ENCODE peak calls at places on chromosome 21, in six cellular contexts. One of them, this sample, is unnamed.

GRCh38 chr21:35994605-35995004 is 65.7 kb downstream of the SETD4 start:
- DNase-seq in K562: no peak
- DNase-seq in GM12878: no peak
- DNase-seq in A549: no peak
- DNase-seq in endothelial cell of umbilical vein: no peak
- DNase-seq in HepG2: no peak
- DNase-seq in this sample: no peak

GRCh38 chr21:44757731-44758130 is 43.9 kb downstream of the UBE2G2 start:
- DNase-seq in K562: no peak
- DNase-seq in GM12878: no peak
- DNase-seq in A549: no peak
- DNase-seq in endothelial cell of umbilical vein: no peak
- DNase-seq in HepG2: no peak
- DNase-seq in this sample: no peak

GRCh38 chr21:45436371-45437040 is 31.5 kb downstream of the COL18A1 start:
- DNase-seq in K562: no peak
- DNase-seq in GM12878: no peak
- DNase-seq in A549: no peak
- DNase-seq in endothelial cell of umbilical vein: no peak
- DNase-seq in HepG2: no peak
- DNase-seq in this sample: no peak

GRCh38 chr21:46084041-46084561 is 13.8 kb upstream of the COL6A2 start:
- DNase-seq in K562: no peak
- DNase-seq in GM12878: no peak
- DNase-seq in A549: no peak
- DNase-seq in endothelial cell of umbilical vein: no peak
- DNase-seq in HepG2: no peak
- DNase-seq in this sample: no peak

GRCh38 chr21:41767606-41768370 is 936 bp upstream of the RIPK4 start:
- DNase-seq in K562: no peak
- DNase-seq in GM12878: no peak
- DNase-seq in A549: no peak
- DNase-seq in endothelial cell of umbilical vein: no peak
- DNase-seq in HepG2: no peak
- DNase-seq in this sample: no peak

GRCh38 chr21:35652196-35652595 is 408.1 kb downstream of the SETD4 start:
- DNase-seq in K562: no peak
- DNase-seq in GM12878: no peak
- DNase-seq in A549: no peak
- DNase-seq in endothelial cell of umbilical vein: no peak
- DNase-seq in HepG2: no peak
- DNase-seq in this sample: no peak

GRCh38 chr21:45466330-45467220 is 61.6 kb downstream of the COL18A1 start:
- DNase-seq in K562: no peak
- DNase-seq in GM12878: no peak
- DNase-seq in A549: no peak
- DNase-seq in endothelial cell of umbilical vein: no peak
- DNase-seq in HepG2: no peak
- DNase-seq in this sample: no peak

GRCh38 chr21:41011968-41012367 is 156.0 kb upstream of the BACE2 start:
- DNase-seq in K562: no peak
- DNase-seq in GM12878: no peak
- DNase-seq in A549: no peak
- DNase-seq in endothelial cell of umbilical vein: no peak
- DNase-seq in HepG2: no peak
- DNase-seq in this sample: no peak

GRCh38 chr21:16285646-16286223 is 556.0 kb downstream of the USP25 start:
- DNase-seq in K562: no peak
- DNase-seq in GM12878: no peak
- DNase-seq in A549: no peak
- DNase-seq in endothelial cell of umbilical vein: no peak
- DNase-seq in HepG2: no peak
- DNase-seq in this sample: no peak

GRCh38 chr21:14491269-14491681 is 54.8 kb downstream of the SAMSN1 start:
- DNase-seq in K562: no peak
- DNase-seq in GM12878: no peak
- DNase-seq in A549: no peak
- DNase-seq in endothelial cell of umbilical vein: no peak
- DNase-seq in HepG2: no peak
- DNase-seq in this sample: no peak

GRCh38 chr21:46057111-46057709 is 40.7 kb upstream of the COL6A2 start:
- DNase-seq in K562: no peak
- DNase-seq in GM12878: no peak
- DNase-seq in A549: no peak
- DNase-seq in endothelial cell of umbilical vein: no peak
- DNase-seq in HepG2: no peak
- DNase-seq in this sample: peak

GRCh38 chr21:45797338-45797737 is 153.8 kb downstream of the PCBP3 start:
- DNase-seq in K562: no peak
- DNase-seq in GM12878: no peak
- DNase-seq in A549: no peak
- DNase-seq in endothelial cell of umbilical vein: peak
- DNase-seq in HepG2: no peak
- DNase-seq in this sample: no peak

GRCh38 chr21:46219591-46220239 is 8.9 kb downstream of the LSS start:
- DNase-seq in K562: no peak
- DNase-seq in GM12878: no peak
- DNase-seq in A549: no peak
- DNase-seq in endothelial cell of umbilical vein: no peak
- DNase-seq in HepG2: no peak
- DNase-seq in this sample: no peak

GRCh38 chr21:44750675-44751025 is 39.3 kb upstream of the TSPEAR start:
- DNase-seq in K562: no peak
- DNase-seq in GM12878: no peak
- DNase-seq in A549: no peak
- DNase-seq in endothelial cell of umbilical vein: no peak
- DNase-seq in HepG2: no peak
- DNase-seq in this sample: no peak

GRCh38 chr21:45357436-45358260 is 47.3 kb upstream of the COL18A1 start:
- DNase-seq in K562: no peak
- DNase-seq in GM12878: no peak
- DNase-seq in A549: no peak
- DNase-seq in endothelial cell of umbilical vein: no peak
- DNase-seq in HepG2: no peak
- DNase-seq in this sample: no peak

GRCh38 chr21:36966846-36967657 is 583 bp upstream of the HLCS start:
- DNase-seq in K562: no peak
- DNase-seq in GM12878: no peak
- DNase-seq in A549: no peak
- DNase-seq in endothelial cell of umbilical vein: peak
- DNase-seq in HepG2: no peak
- DNase-seq in this sample: peak

GRCh38 chr21:27649323-27649722 is 682.4 kb upstream of the ADAMTS5 start:
- DNase-seq in K562: no peak
- DNase-seq in GM12878: no peak
- DNase-seq in A549: no peak
- DNase-seq in endothelial cell of umbilical vein: peak
- DNase-seq in HepG2: no peak
- DNase-seq in this sample: no peak

GRCh38 chr21:40752125-40752524 is 94.8 kb downstream of the DSCAM start:
- DNase-seq in K562: no peak
- DNase-seq in GM12878: no peak
- DNase-seq in A549: no peak
- DNase-seq in endothelial cell of umbilical vein: no peak
- DNase-seq in HepG2: no peak
- DNase-seq in this sample: no peak

GRCh38 chr21:36534656-36535055 is 54.7 kb upstream of the CLDN14 start:
- DNase-seq in K562: no peak
- DNase-seq in GM12878: no peak
- DNase-seq in A549: no peak
- DNase-seq in endothelial cell of umbilical vein: no peak
- DNase-seq in HepG2: no peak
- DNase-seq in this sample: no peak

GRCh38 chr21:35720065-35720810 is 340.1 kb downstream of the SETD4 start:
- DNase-seq in K562: no peak
- DNase-seq in GM12878: no peak
- DNase-seq in A549: no peak
- DNase-seq in endothelial cell of umbilical vein: no peak
- DNase-seq in HepG2: no peak
- DNase-seq in this sample: no peak

GRCh38 chr21:45448810-45449657 is 44.1 kb downstream of the COL18A1 start:
- DNase-seq in K562: no peak
- DNase-seq in GM12878: no peak
- DNase-seq in A549: no peak
- DNase-seq in endothelial cell of umbilical vein: no peak
- DNase-seq in HepG2: peak
- DNase-seq in this sample: no peak

GRCh38 chr21:16713331-16714114 is 799.3 kb upstream of the CXADR start:
- DNase-seq in K562: no peak
- DNase-seq in GM12878: no peak
- DNase-seq in A549: no peak
- DNase-seq in endothelial cell of umbilical vein: peak
- DNase-seq in HepG2: no peak
- DNase-seq in this sample: peak

GRCh38 chr21:44441041-44441400 is 14.3 kb upstream of the LRRC3 start:
- DNase-seq in K562: no peak
- DNase-seq in GM12878: no peak
- DNase-seq in A549: no peak
- DNase-seq in endothelial cell of umbilical vein: no peak
- DNase-seq in HepG2: no peak
- DNase-seq in this sample: no peak

GRCh38 chr21:41923641-41924342 is 30.0 kb downstream of the C2CD2 start:
- DNase-seq in K562: no peak
- DNase-seq in GM12878: no peak
- DNase-seq in A549: no peak
- DNase-seq in endothelial cell of umbilical vein: no peak
- DNase-seq in HepG2: no peak
- DNase-seq in this sample: no peak

GRCh38 chr21:34545079-34545884 is 33.3 kb upstream of the KCNE1 start:
- DNase-seq in K562: no peak
- DNase-seq in GM12878: peak
- DNase-seq in A549: peak
- DNase-seq in endothelial cell of umbilical vein: peak
- DNase-seq in HepG2: peak
- DNase-seq in this sample: peak
- TF ChIP-seq MYC in K562: peak
- TF ChIP-seq MYC in GM12878: no peak
- TF ChIP-seq MYC in A549: no peak
- TF ChIP-seq MYC in endothelial cell of umbilical vein: no peak
- TF ChIP-seq MYC in HepG2: no peak
- TF ChIP-seq MYC in this sample: no peak

DNA sequence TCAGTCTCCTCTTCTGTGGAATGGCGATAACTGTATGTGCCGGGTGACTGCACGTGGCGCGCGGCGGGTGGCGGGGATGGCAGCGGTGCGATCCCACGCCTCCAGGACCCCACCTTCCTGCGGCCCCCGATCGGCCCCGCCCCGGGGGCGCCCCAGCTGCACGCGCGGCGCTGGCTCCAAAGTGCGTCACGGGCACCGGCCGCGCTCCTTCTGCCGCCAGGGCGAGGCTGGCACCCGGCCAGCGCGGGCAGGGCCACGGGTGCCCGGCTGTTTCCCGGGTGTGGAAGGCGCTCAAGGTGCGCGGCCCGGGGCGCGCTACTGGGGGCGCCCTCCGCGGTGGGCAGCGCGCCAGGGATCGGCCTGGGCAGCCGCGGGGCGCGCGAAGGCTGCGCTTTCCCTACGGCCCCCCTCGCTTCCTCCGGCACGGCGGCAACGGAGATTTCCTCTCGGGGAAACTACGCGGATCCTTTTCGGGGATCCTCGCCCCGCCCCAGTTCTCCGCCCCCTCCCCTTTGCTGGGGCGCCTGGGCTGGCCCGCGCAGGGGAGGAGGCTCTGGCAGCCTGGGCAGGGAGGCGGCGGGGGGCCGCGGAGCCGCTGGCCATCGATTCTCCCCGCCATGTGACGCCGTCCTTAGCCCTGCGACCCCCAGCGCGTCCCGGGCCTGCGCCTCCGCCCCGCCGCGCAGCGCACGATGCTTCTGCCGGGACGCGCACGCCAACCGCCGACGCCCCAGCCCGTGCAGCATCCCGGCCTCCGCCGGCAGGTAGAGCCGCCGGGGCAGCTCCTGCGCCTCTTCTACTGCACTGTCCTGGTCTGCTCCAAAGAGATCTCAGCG is at the start of gene EVA1C:
- DNase-seq in K562: peak
- DNase-seq in GM12878: no peak
- DNase-seq in A549: peak
- DNase-seq in endothelial cell of umbilical vein: peak
- DNase-seq in HepG2: no peak
- DNase-seq in this sample: no peak
- TF ChIP-seq POLR2A in K562: no peak
- TF ChIP-seq POLR2A in GM12878: no peak
- TF ChIP-seq POLR2A in A549: peak
- TF ChIP-seq POLR2A in endothelial cell of umbilical vein: no peak
- TF ChIP-seq POLR2A in HepG2: no peak
- TF ChIP-seq POLR2A in this sample: no peak

DNA sequence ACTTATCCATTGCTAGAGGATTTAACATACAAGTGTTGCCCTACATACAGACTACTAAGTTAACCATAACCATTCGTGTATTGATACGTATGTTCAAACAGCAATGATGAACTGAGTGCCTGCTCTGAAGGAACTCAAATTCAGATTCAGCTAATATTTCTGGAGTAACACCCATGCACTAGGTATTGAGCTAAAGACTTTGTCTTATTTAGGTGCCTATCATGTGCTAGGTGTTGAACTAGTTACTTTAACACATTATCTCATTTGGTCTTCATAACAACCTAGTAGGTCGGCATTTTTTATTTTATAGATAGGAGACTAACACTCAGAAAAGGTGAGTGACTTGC is 160.0 kb downstream of the LTN1 start:
- DNase-seq in K562: no peak
- DNase-seq in GM12878: no peak
- DNase-seq in A549: no peak
- DNase-seq in endothelial cell of umbilical vein: no peak
- DNase-seq in HepG2: no peak
- DNase-seq in this sample: no peak
- H3K4me3 ChIP-seq in K562: no peak
- H3K4me3 ChIP-seq in GM12878: no peak
- H3K4me3 ChIP-seq in A549: no peak
- H3K4me3 ChIP-seq in endothelial cell of umbilical vein: no peak
- H3K4me3 ChIP-seq in HepG2: no peak
- H3K4me3 ChIP-seq in this sample: no peak

DNA sequence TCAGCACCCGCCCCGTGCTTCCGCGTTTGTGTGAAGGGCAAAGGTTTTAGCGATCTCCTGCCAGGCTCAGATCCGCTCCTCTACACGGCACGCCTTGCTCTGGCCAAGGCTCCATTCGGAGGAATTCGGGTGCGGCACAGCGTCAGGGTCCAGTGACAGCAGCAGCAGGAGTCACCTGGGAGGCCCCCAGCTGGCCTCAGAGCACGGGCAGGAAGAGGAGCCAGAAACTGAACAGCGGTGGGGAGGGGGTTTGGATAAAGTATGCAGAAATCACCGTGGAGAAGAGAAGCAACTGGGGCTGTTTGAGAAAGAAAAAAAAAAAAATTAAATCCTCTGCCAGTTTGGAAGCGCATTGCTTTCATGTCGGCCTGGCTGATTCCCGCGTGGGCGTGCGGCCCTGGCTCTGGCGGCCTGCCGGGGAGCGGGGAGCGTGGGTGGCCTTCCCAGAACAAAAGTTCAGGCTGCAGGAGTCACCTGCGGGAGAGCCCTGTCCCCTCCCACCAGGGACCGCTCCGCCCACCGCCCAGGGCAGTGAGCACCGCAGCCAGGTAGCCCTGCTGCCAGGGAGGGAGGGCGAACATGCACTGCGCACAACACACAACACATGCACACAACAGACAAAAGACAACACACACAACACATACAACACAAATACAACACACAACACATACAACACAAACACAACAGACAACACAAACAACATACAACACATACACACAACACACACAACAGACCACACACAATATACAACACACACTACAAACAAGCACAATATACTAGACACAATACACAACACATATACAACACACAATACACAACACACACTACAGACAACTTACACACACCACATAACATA is 107.6 kb downstream of the ETS2 start:
- DNase-seq in K562: peak
- DNase-seq in GM12878: no peak
- DNase-seq in A549: peak
- DNase-seq in endothelial cell of umbilical vein: peak
- DNase-seq in HepG2: no peak
- DNase-seq in this sample: no peak
- TF ChIP-seq MYC in K562: no peak
- TF ChIP-seq MYC in GM12878: no peak
- TF ChIP-seq MYC in A549: no peak
- TF ChIP-seq MYC in endothelial cell of umbilical vein: no peak
- TF ChIP-seq MYC in HepG2: no peak
- TF ChIP-seq MYC in this sample: no peak